ENCODE peak calls at places on chromosome 19, in seven cellular contexts. P, I, T, X, B, C and L are unnamed samples.

GRCh38 chr19:30309983-30310805 is 62.0 kb upstream of the ZNF536 start:
- DNase-seq in P (no peak), I (no peak), T (no peak), X (no peak), B (no peak), C (no peak), L (no peak)

GRCh38 chr19:50322234-50322633 is 6.9 kb downstream of the KCNC3 start:
- DNase-seq in P (no peak), I (no peak), T (no peak), X (no peak), B (no peak), C (peak), L (peak)

GRCh38 chr19:48391100-48392005 is at the start of gene KDELR1:
- DNase-seq in P (peak), I (peak), T (peak), X (peak), B (peak), C (peak), L (peak)

GRCh38 chr19:10036601-10037071 is 23.4 kb downstream of the RDH8 start:
- DNase-seq in P (no peak), I (no peak), T (peak), X (no peak), B (no peak), C (no peak), L (no peak)

GRCh38 chr19:55091126-55091910 is 15.6 kb downstream of the EPS8L1 start:
- DNase-seq in P (no peak), I (no peak), T (no peak), X (no peak), B (no peak), C (no peak), L (no peak)

GRCh38 chr19:52603558-52604207 is 33.6 kb downstream of the ZNF701 start:
- DNase-seq in P (no peak), I (peak), T (peak), X (no peak), B (no peak), C (no peak), L (no peak)

GRCh38 chr19:32870981-32871451 is 1.4 kb upstream of the SLC7A9 start:
- DNase-seq in P (no peak), I (no peak), T (no peak), X (no peak), B (no peak), C (peak), L (peak)

GRCh38 chr19:18593367-18594095 is 4.9 kb downstream of the REX1BD start:
- DNase-seq in P (no peak), I (no peak), T (no peak), X (no peak), B (no peak), C (no peak), L (no peak)

GRCh38 chr19:56096665-56097064 is 24.4 kb downstream of the ZNF787 start:
- DNase-seq in P (no peak), I (no peak), T (no peak), X (no peak), B (no peak), C (no peak), L (no peak)

GRCh38 chr19:17777840-17778620 is 16.9 kb upstream of the B3GNT3 start:
- DNase-seq in P (peak), I (no peak), T (peak), X (peak), B (peak), C (peak), L (peak)

GRCh38 chr19:33411621-33412180 is 38.2 kb downstream of the CEBPG start:
- DNase-seq in P (no peak), I (no peak), T (no peak), X (no peak), B (no peak), C (no peak), L (no peak)

GRCh38 chr19:8212916-8213315 is 3.7 kb downstream of the CERS4 start:
- DNase-seq in P (no peak), I (no peak), T (no peak), X (no peak), B (no peak), C (no peak), L (no peak)

GRCh38 chr19:38724380-38724854 is 19.9 kb downstream of the CAPN12 start:
- DNase-seq in P (no peak), I (no peak), T (no peak), X (no peak), B (no peak), C (no peak), L (no peak)

GRCh38 chr19:7395793-7396192 is 47.1 kb downstream of the ARHGEF18 start:
- DNase-seq in P (no peak), I (no peak), T (peak), X (no peak), B (no peak), C (no peak), L (no peak)